ENCODE peak calls at places on chromosomes 13 and 19, in nine cellular contexts. F is glutamatergic neuron; Q is stimulated activated CD8-positive, alpha-beta memory T cell treated with anti-CD3 and anti-CD28 coated beads, Interleukin-2, amount 100 ng/mL, for 48 hours; P is progenitor cell of endocrine pancreas; L is H1; K is left cardiac atrium; C is astrocyte; V is left ventricle myocardium inferior; I is ascending aorta. W is an unnamed sample.

GRCh38 chr13:91132786-91133185 is 214.7 kb upstream of the MIR17HG start:
- DNase-seq in F (no peak), Q (no peak), P (no peak), L (no peak), K (no peak), C (peak), V (peak), I (no peak), W (no peak)

GRCh38 chr13:29707876-29708543 is 112.5 kb upstream of the SLC7A1 start:
- DNase-seq in F (peak), Q (peak), P (no peak), L (peak), K (peak), C (no peak), V (no peak), I (no peak), W (peak)

GRCh38 chr13:52371736-52372247 is 34.2 kb downstream of the THSD1 start:
- DNase-seq in F (peak), Q (no peak), P (no peak), L (no peak), K (no peak), C (peak), V (no peak), I (no peak), W (no peak)

GRCh38 chr19:47312366-47313006 is 2.8 kb downstream of the C5AR1 start:
- DNase-seq in F (no peak), Q (no peak), P (no peak), L (no peak), K (no peak), C (no peak), V (no peak), I (no peak), W (no peak)

GRCh38 chr13:100491164-100491847 is 97.3 kb downstream of the GGACT start:
- DNase-seq in F (no peak), Q (no peak), P (no peak), L (no peak), K (peak), C (peak), V (peak), I (no peak), W (no peak)

GRCh38 chr19:48878219-48879024 is 6.2 kb downstream of the PPP1R15A start:
- DNase-seq in F (no peak), Q (no peak), P (no peak), L (no peak), K (peak), C (peak), V (no peak), I (peak), W (no peak)

GRCh38 chr19:49020931-49021895 is 2.9 kb downstream of the CGB3 start:
- DNase-seq in F (no peak), Q (no peak), P (no peak), L (no peak), K (no peak), C (no peak), V (no peak), I (no peak), W (no peak)

GRCh38 chr13:29319451-29319850 is 276.0 kb downstream of the SLC7A1 start:
- DNase-seq in F (peak), Q (no peak), P (no peak), L (peak), K (no peak), C (no peak), V (no peak), I (no peak), W (no peak)

GRCh38 chr13:112062619-112063308 is 4.2 kb upstream of the SOX1 start:
- DNase-seq in F (peak), Q (no peak), P (peak), L (peak), K (no peak), C (no peak), V (no peak), I (no peak), W (no peak)

GRCh38 chr19:12611361-12611699 is 610 bp downstream of the ZNF791 start:
- DNase-seq in F (peak), Q (no peak), P (peak), L (peak), K (peak), C (peak), V (peak), I (peak), W (peak)

GRCh38 chr19:17075860-17076538 is 422 bp downstream of the MYO9B start:
- DNase-seq in F (no peak), Q (peak), P (no peak), L (peak), K (peak), C (no peak), V (peak), I (peak), W (no peak)

GRCh38 chr19:18464646-18465045 is 26.7 kb upstream of the ISYNA1 start:
- DNase-seq in F (no peak), Q (no peak), P (no peak), L (no peak), K (peak), C (peak), V (peak), I (peak), W (no peak)

W was measured in HEK293T.